ENCODE peak calls at places on chromosomes 1 and 21, in five cellular contexts. A is EL; N is activated CD4-positive, CD25-positive, alpha-beta regulatory T cell; I is activated CD8-positive, alpha-beta memory T cell treated with anti-CD3 and anti-CD28 coated beads, Interleukin-2, amount 50 U/mL, for 4 hours; R is upper lobe of right lung. Q is an unnamed sample.
A peak's percentile ranks its signal among the peaks of the same experiment; 100 is the strongest.

GRCh38 chr1:11730429-11730861 is 5.5 kb upstream of the AGTRAP start:
- DNase-seq in A (peak; percentile 54), N (no peak), I (no peak), R (no peak), Q (no peak)

GRCh38 chr21:16186742-16187141 is 457.0 kb downstream of the USP25 start:
- DNase-seq in A (peak; percentile 10), N (no peak), I (no peak), R (no peak), Q (no peak)

GRCh38 chr1:21334214-21335087 is 44.2 kb upstream of the ECE1 start:
- DNase-seq in A (peak; percentile 96), N (peak; percentile 54), I (peak; percentile 63), R (peak; percentile 84), Q (peak; percentile 81)

GRCh38 chr1:220315070-220315839 is 43.0 kb upstream of the RAB3GAP2 start:
- DNase-seq in A (no peak), N (no peak), I (no peak), R (no peak), Q (no peak)

GRCh38 chr1:178819123-178819522 is 51.8 kb downstream of the ANGPTL1 start:
- DNase-seq in A (no peak), N (no peak), I (no peak), R (no peak), Q (no peak)

GRCh38 chr1:155218854-155219591 is 10.5 kb downstream of the MTX1 start:
- DNase-seq in A (peak; percentile 76), N (no peak), I (no peak), R (no peak), Q (no peak)

GRCh38 chr1:228792601-228793000 is 57.3 kb downstream of the RHOU start:
- DNase-seq in A (no peak), N (no peak), I (no peak), R (no peak), Q (no peak)

GRCh38 chr1:62800274-62800673 is 16.3 kb downstream of the ATG4C start:
- DNase-seq in A (no peak), N (no peak), I (no peak), R (no peak), Q (no peak)

GRCh38 chr1:207672525-207673130 is 27.7 kb downstream of the CR1L start:
- DNase-seq in A (peak; percentile 48), N (no peak), I (no peak), R (no peak), Q (no peak)

GRCh38 chr1:169288011-169288414 is 79.6 kb downstream of the NME7 start:
- DNase-seq in A (peak; percentile 79), N (no peak), I (no peak), R (no peak), Q (no peak)

GRCh38 chr1:40855513-40855912 is 6.7 kb downstream of the CITED4 start:
- DNase-seq in A (no peak), N (no peak), I (peak; percentile 29), R (no peak), Q (no peak)

GRCh38 chr1:19007491-19008441 is 51.3 kb upstream of the IFFO2 start:
- DNase-seq in A (no peak), N (no peak), I (no peak), R (no peak), Q (no peak)

GRCh38 chr1:206668351-206668750 is 16.4 kb upstream of the MAPKAPK2 start:
- DNase-seq in A (no peak), N (no peak), I (no peak), R (no peak), Q (no peak)

GRCh38 chr1:1891349-1892078 is 627 bp upstream of the GNB1 start:
- DNase-seq in A (peak; percentile 76), N (peak; percentile 67), I (peak; percentile 79), R (peak; percentile 92), Q (no peak)

GRCh38 chr1:204826970-204827369 is 43.7 kb upstream of the NFASC start:
- DNase-seq in A (peak; percentile 23), N (no peak), I (no peak), R (no peak), Q (no peak)